ENCODE peak calls at places on chromosomes 7 and 10, in seven cellular contexts. U is epithelial cell of proximal tubule, Y is AG09309, K is body of pancreas, D is A549, B is GM06990, E is sigmoid colon. A is an unnamed sample.
A peak's percentile ranks its signal among the peaks of the same experiment; 100 is the strongest.

GRCh38 chr10:68331455-68332258 is at the start of gene HNRNPH3:
- DNase-seq in U (peak; percentile 63), Y (peak; percentile 81), K (peak; percentile 98), D (peak; percentile 90), B (peak; percentile 100), E (peak; percentile 99), A (peak; percentile 99)

GRCh38 chr7:91434821-91435220 is 170.6 kb downstream of the FZD1 start:
- DNase-seq in U (no peak), Y (peak; percentile 43), K (no peak), D (no peak), B (no peak), E (no peak), A (no peak)

GRCh38 chr10:94219829-94220228 is 142.9 kb downstream of the NOC3L start:
- DNase-seq in U (no peak), Y (no peak), K (no peak), D (no peak), B (no peak), E (no peak), A (no peak)

GRCh38 chr10:132676193-132676891 is 109.6 kb downstream of the NKX6-2 start:
- DNase-seq in U (no peak), Y (no peak), K (peak; percentile 92), D (no peak), B (no peak), E (peak; percentile 59), A (no peak)

GRCh38 chr7:42096681-42097637 is 140.1 kb downstream of the GLI3 start:
- DNase-seq in U (no peak), Y (peak; percentile 47), K (peak; percentile 31), D (no peak), B (no peak), E (peak; percentile 84), A (no peak)

GRCh38 chr7:2116086-2116810 is 116.5 kb downstream of the MAD1L1 start:
- DNase-seq in U (no peak), Y (no peak), K (no peak), D (no peak), B (no peak), E (no peak), A (no peak)

GRCh38 chr10:76558586-76558985 is 1079.0 kb downstream of the KCNMA1 start:
- DNase-seq in U (peak; percentile 61), Y (peak; percentile 85), K (peak; percentile 84), D (no peak), B (no peak), E (peak; percentile 80), A (no peak)

GRCh38 chr7:44615149-44615611 is 8.8 kb downstream of the OGDH start:
- DNase-seq in U (no peak), Y (no peak), K (peak; percentile 53), D (no peak), B (no peak), E (peak; percentile 75), A (no peak)

GRCh38 chr10:77520290-77520689 is 117.3 kb downstream of the KCNMA1 start:
- DNase-seq in U (no peak), Y (no peak), K (no peak), D (no peak), B (no peak), E (no peak), A (no peak)

GRCh38 chr7:36131026-36131425 is 22.0 kb upstream of the EEPD1 start:
- DNase-seq in U (no peak), Y (no peak), K (no peak), D (no peak), B (no peak), E (no peak), A (no peak)

GRCh38 chr7:98209166-98209920 is 1.9 kb upstream of the BHLHA15 start:
- DNase-seq in U (no peak), Y (no peak), K (no peak), D (no peak), B (no peak), E (no peak), A (no peak)

GRCh38 chr10:24505759-24506158 is 217.9 kb downstream of the ARHGAP21 start:
- DNase-seq in U (no peak), Y (no peak), K (peak; percentile 66), D (no peak), B (no peak), E (no peak), A (no peak)

GRCh38 chr10:774661-775244 is 85.3 kb upstream of the DIP2C start:
- DNase-seq in U (no peak), Y (no peak), K (no peak), D (no peak), B (no peak), E (no peak), A (no peak)

GRCh38 chr10:34524369-34525091 is 290.6 kb downstream of the PARD3 start:
- DNase-seq in U (no peak), Y (no peak), K (no peak), D (no peak), B (peak; percentile 44), E (no peak), A (no peak)

DNA sequence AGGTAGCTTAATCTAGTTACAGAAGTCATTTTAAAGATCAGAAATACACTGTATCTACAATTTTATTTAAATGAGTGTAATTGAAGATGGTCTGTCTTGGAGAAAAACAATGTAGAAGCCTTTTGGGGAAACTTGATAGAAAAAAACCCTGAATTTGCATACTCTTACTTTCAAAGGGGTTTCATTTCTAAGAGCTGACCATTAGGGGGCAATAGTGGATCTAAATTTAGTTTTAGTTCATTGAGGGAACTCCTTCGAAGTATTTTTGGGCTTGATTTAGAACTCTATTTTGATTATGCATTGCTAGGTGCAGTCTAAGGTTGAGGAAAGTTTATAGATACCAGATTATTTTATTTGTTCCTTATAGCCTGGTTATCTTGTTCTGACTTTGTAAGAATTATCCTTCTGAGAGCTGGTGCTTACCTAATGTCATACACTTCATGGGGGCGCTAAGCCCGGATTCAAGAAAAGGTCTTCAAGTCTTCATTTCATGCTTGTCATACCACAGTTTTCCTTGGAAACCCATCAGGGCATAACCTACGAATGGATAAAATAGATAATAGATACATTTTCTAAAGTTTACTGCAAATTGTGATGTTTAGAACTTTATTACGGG is 69.1 kb upstream of the MXI1 start:
- DNase-seq in U (no peak), Y (peak; percentile 35), K (peak; percentile 20), D (peak; percentile 53), B (peak; percentile 30), E (no peak), A (no peak)
- TF ChIP-seq CTCF in U (peak; percentile 69), Y (peak; percentile 47), K (peak; percentile 52), D (peak; percentile 80), B (peak; percentile 53), E (no peak), A (peak; percentile 80)

DNA sequence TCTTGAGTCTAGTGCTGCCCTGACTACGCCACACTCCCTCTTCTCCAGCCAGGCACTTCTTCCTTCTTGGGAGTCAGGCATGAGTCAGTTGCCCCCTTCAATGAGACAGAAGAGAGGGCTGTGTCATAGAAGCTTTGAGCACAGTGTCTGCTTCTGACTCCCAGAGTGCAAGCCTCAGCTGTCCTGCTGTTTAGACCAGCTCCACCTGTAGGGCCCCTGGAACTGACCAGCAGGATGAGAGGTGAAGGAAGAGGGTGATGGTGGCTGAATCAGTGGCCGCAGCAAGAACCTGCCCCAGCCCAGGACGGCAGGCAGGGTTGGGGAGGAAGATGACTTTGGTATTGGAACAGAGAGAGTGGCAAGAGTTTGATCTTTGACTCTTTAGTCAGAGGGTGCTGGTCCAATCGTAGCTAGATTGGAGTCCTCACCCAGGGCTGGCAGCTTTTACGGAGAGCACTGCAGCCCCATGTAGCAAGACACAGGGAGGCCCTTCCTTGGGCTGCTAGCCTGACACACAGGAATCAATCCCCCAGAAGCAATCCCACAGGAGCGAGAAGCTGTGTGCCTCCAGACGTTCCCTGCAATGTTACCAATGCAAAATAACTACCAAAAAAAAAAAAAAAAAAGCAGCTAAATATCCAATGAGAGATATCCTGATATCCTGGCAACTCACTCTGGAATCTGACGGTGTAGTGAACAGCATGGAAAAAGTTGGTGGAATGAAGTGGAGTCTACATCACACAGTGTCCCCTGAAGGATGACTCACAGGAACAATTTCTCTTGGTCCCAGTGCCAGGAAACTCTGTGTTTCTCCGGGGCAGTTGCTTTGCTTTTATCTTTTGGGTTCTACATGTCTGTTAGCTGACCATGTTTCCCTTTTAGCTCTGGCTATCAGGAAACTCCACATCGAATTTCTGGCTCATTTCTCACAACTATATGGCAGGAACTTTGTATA is 6.9 kb downstream of the C10orf62 start:
- DNase-seq in U (peak; percentile 78), Y (peak; percentile 49), K (peak; percentile 70), D (peak; percentile 68), B (no peak), E (peak; percentile 89), A (no peak)
- TF ChIP-seq CTCF in U (no peak), Y (no peak), K (no peak), D (no peak), B (no peak), E (no peak), A (no peak)

DNA sequence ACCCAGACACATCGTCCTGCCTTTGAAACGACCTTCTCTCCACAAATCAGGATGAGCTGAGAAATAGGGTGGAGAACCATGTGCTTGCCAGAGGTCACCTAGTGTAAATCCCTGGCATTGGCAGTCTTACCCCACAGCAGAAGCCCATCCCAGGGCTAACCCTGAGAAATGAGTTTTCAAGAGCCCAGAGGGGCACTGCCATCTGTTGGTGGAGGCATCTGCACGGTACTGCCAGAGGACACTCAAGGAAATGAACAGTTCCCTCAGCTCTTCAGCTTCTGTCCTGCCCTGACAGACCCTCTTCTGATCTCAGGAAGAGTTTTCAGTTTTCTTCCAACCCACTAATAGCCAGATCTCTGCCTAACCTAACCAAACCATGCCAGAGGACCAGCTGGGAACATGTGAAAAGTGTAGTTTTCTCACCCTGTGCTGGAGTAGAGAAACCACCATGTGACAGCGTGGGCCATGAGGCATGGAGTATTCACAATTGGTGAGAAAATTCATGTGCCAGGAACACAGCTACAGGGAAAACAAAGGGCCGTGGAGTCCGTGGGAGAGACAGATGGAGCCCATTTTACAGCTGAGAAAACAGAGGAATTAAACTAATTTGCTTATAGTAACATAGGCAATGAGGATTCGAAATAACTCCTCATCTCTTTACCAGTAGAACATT is 37.7 kb upstream of the ITPRID1 start:
- DNase-seq in U (no peak), Y (no peak), K (no peak), D (peak; percentile 10), B (no peak), E (no peak), A (no peak)
- TF ChIP-seq CTCF in U (peak; percentile 27), Y (no peak), K (no peak), D (peak; percentile 39), B (peak; percentile 35), E (no peak), A (no peak)

GRCh38 chr10:59678884-59679301 is 30.8 kb downstream of the SLC16A9 start:
- DNase-seq in U (peak; percentile 6), Y (no peak), K (no peak), D (no peak), B (peak; percentile 23), E (no peak), A (no peak)

GRCh38 chr10:59672150-59672875 is 37.3 kb downstream of the SLC16A9 start:
- DNase-seq in U (no peak), Y (no peak), K (no peak), D (no peak), B (no peak), E (no peak), A (no peak)

GRCh38 chr10:59674211-59674836 is 35.3 kb downstream of the SLC16A9 start:
- DNase-seq in U (no peak), Y (peak; percentile 40), K (no peak), D (no peak), B (no peak), E (no peak), A (no peak)

GRCh38 chr10:59677253-59677831 is 32.3 kb downstream of the SLC16A9 start:
- DNase-seq in U (no peak), Y (no peak), K (no peak), D (no peak), B (no peak), E (no peak), A (no peak)

DNA sequence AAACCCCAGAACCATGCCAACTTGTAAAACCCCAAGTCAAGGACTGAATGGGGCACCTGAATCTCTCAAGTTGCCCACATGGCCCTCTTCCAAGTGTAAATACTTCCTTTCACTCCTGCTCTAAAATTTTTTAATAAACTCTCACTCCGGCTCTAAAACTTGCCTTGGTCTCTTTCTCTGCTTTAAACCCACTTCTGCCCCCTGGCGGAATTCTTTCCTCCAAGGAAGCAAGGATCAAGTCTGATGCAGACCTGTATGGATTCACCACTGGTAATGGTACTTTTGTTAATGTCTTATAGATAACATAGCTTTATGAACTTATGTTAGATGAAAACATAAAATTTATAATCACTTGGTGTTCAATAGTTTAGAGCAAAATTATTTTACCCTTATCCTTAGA is 33.8 kb downstream of the SLC16A9 start:
- DNase-seq in U (no peak), Y (no peak), K (peak; percentile 12), D (no peak), B (no peak), E (no peak), A (peak; percentile 20)
- TF ChIP-seq CTCF in U (peak; percentile 21), Y (peak; percentile 18), K (no peak), D (peak; percentile 30), B (no peak), E (no peak), A (peak; percentile 30)

A was measured in neural crest cell.